ENCODE peak calls at places on chromosomes 13 and 19, in five cellular contexts. N, A, H, V and B are unnamed samples.

GRCh38 chr13:33191425-33192221 is 93.9 kb downstream of the STARD13 start:
- DNase-seq in A (no peak), V (no peak), H (no peak), N (no peak), B (no peak)

GRCh38 chr13:101892296-101892695 is 439.8 kb downstream of the ITGBL1 start:
- DNase-seq in A (no peak), V (no peak), H (no peak), N (no peak), B (no peak)

GRCh38 chr13:38783992-38784875 is 97.4 kb downstream of the FREM2 start:
- DNase-seq in A (no peak), H (no peak), V (no peak), N (no peak), B (no peak)

GRCh38 chr13:105389373-105389772 is 1146.1 kb downstream of the EFNB2 start:
- DNase-seq in H (no peak), V (no peak), A (no peak), N (no peak), B (no peak)

GRCh38 chr19:28940751-28941500 is 272.0 kb downstream of the UQCRFS1 start:
- DNase-seq in V (no peak), H (no peak), N (no peak), A (no peak), B (no peak)

GRCh38 chr13:33108620-33109019 is 92.4 kb downstream of the KL start:
- DNase-seq in N (no peak), V (no peak), A (no peak), H (no peak), B (no peak)

GRCh38 chr13:110593430-110594130 is 21.8 kb upstream of the NAXD start:
- DNase-seq in H (peak; percentile 69), A (no peak), N (peak; percentile 25), V (no peak), B (peak; percentile 72)

GRCh38 chr19:37513397-37513796 is 6.7 kb downstream of the ZNF793 start:
- DNase-seq in A (no peak), H (peak; percentile 10), N (no peak), V (no peak), B (no peak)

GRCh38 chr13:48221301-48222190 is 11.5 kb upstream of the ITM2B start:
- DNase-seq in A (no peak), H (no peak), N (peak; percentile 16), V (no peak), B (no peak)

GRCh38 chr13:98826156-98826555 is 73.7 kb upstream of the SLC15A1 start:
- DNase-seq in N (no peak), H (peak; percentile 15), A (no peak), V (no peak), B (no peak)

GRCh38 chr13:27680465-27680864 is 58.8 kb downstream of the POLR1D start:
- DNase-seq in A (no peak), N (no peak), V (no peak), H (no peak), B (no peak)

GRCh38 chr13:106354961-106355360 is 180.5 kb downstream of the EFNB2 start:
- DNase-seq in N (no peak), A (no peak), H (no peak), V (no peak), B (no peak)

GRCh38 chr19:17530586-17530985 is 19.1 kb downstream of the PGLS start:
- DNase-seq in V (no peak), N (no peak), A (no peak), H (no peak), B (no peak)

GRCh38 chr13:112688560-112689497 is 1.0 kb upstream of the ATP11A start:
- DNase-seq in H (no peak), V (peak; percentile 66), N (peak; percentile 29), A (peak; percentile 41), B (peak; percentile 23)

GRCh38 chr19:43362179-43362578 is 8.7 kb downstream of the CD177 start:
- DNase-seq in V (no peak), A (no peak), N (no peak), H (no peak), B (no peak)

GRCh38 chr13:20191902-20192469 is 752 bp downstream of the GJB2 start:
- DNase-seq in N (no peak), A (no peak), V (no peak), H (peak; percentile 66), B (peak; percentile 4)

GRCh38 chr19:57434386-57435061 is 601 bp upstream of the ZNF749 start:
- DNase-seq in N (no peak), H (no peak), A (no peak), V (no peak), B (no peak)

GRCh38 chr19:18833141-18833476 is 1.4 kb downstream of the UPF1 start:
- DNase-seq in A (no peak), V (no peak), N (no peak), H (peak; percentile 12), B (no peak)
- H3K4me1 ChIP-seq in A (peaks cover 7% of the 10 kb centered on the region), V (peaks cover 48% of the 10 kb centered on the region), N (peaks cover 57% of the 10 kb centered on the region), H (peaks cover 32% of the 10 kb centered on the region), B (peaks cover 10% of the 10 kb centered on the region)

DNA sequence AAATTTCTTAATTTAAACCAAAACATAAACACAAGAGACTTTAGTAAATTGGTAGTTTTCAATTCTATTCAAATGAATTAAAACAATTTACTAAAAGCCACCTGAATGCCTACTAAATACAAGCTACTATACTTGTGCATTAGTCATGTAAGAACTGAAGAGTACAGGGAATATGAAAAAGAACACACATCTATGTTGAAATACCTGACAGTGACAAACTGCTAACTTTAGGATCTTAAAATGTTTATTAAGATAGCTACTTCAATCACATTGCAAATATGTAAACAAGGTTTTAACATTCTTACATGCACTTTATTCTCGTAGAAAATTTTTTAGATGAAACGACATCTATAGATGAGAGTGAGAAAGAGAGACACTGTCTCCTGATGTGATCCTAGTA is 4.1 kb downstream of the SPRYD7 start:
- DNase-seq in N (no peak), A (no peak), H (no peak), V (no peak), B (no peak)
- H3K4me1 ChIP-seq in N (peaks cover 17% of the 10 kb centered on the region), A (no peaks in the 10 kb centered on the region), H (no peaks in the 10 kb centered on the region), V (peaks cover 23% of the 10 kb centered on the region), B (peaks cover 7% of the 10 kb centered on the region)

GRCh38 chr13:73321039-73321438 is 262.2 kb downstream of the KLF5 start:
- DNase-seq in A (no peak), N (no peak), V (no peak), H (no peak), B (no peak)
- H3K4me1 ChIP-seq in A (no peaks in the 10 kb centered on the region), N (no peaks in the 10 kb centered on the region), V (no peaks in the 10 kb centered on the region), H (no peaks in the 10 kb centered on the region), B (peaks cover 4% of the 10 kb centered on the region)

GRCh38 chr19:2173388-2173787 is 9.7 kb downstream of the DOT1L start:
- DNase-seq in V (no peak), N (no peak), H (no peak), A (no peak), B (no peak)
- H3K4me1 ChIP-seq in V (peaks cover 34% of the 10 kb centered on the region), N (peaks cover 28% of the 10 kb centered on the region), H (no peaks in the 10 kb centered on the region), A (peaks cover 28% of the 10 kb centered on the region), B (peaks cover 19% of the 10 kb centered on the region)

GRCh38 chr13:97434417-97435296 is 688 bp downstream of the RAP2A start:
- DNase-seq in V (peak; percentile 81), H (peak; percentile 36), N (peak; percentile 50), A (peak; percentile 44), B (peak; percentile 55)
- H3K4me1 ChIP-seq in V (peaks cover 3% of the 10 kb centered on the region), H (peaks cover 26% of the 10 kb centered on the region), N (peaks cover 33% of the 10 kb centered on the region), A (peaks cover 11% of the 10 kb centered on the region), B (peaks cover 9% of the 10 kb centered on the region)

DNA sequence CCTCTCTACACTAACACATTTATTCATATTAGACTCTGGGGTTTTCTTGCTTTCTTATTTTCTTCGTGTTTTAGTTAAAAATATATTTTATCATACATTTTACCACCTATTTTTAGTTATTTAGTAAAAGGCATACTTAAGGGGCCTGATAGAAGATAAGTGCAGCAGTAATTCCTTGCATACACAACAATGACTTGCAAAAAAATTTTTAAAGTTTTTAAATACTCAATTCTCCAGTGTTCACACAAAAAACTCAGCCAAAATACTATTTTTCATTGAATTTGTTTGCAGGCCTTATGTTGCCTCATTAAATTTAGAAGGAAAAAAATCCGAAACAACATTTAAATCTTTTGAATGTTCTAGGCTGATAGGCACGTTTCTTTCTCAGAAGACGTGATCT is 2431.7 kb downstream of the PCDH9 start:
- DNase-seq in H (no peak), V (no peak), N (no peak), A (no peak), B (no peak)
- H3K4me1 ChIP-seq in H (no peaks in the 10 kb centered on the region), V (no peaks in the 10 kb centered on the region), N (no peaks in the 10 kb centered on the region), A (no peaks in the 10 kb centered on the region), B (no peaks in the 10 kb centered on the region)